ENCODE peak calls at places on chromosomes 16 and 17, in ten cellular contexts. Z is IMR-90, K is adrenal gland, O is esophagus muscularis mucosa, N is esophagus squamous epithelium, S is A549, J is HCT116, I is tibial nerve, M is GM12878, Q is testis. H is an unnamed sample.

GRCh38 chr16:23365602-23366240 is 63.6 kb downstream of the SCNN1B start:
- DNase-seq in Z (no peak), K (no peak), O (no peak), N (no peak), S (no peak), J (no peak), I (no peak), M (peak), Q (no peak), H (no peak)

GRCh38 chr16:55044366-55044975 is 113.8 kb downstream of the IRX5 start:
- DNase-seq in Z (no peak), K (no peak), O (peak), N (no peak), S (no peak), J (no peak), I (no peak), M (no peak), Q (no peak), H (no peak)

GRCh38 chr16:11325404-11326083 is 19.7 kb upstream of the RMI2 start:
- DNase-seq in Z (no peak), K (no peak), O (no peak), N (no peak), S (no peak), J (no peak), I (no peak), M (peak), Q (no peak), H (no peak)

GRCh38 chr16:3980311-3981111 is 100.0 kb upstream of the CREBBP start:
- DNase-seq in Z (peak), K (no peak), O (no peak), N (no peak), S (no peak), J (no peak), I (no peak), M (no peak), Q (peak), H (no peak)

GRCh38 chr17:38440614-38441397 is 12.5 kb downstream of the ARHGAP23 start:
- DNase-seq in Z (no peak), K (no peak), O (no peak), N (no peak), S (no peak), J (no peak), I (no peak), M (no peak), Q (no peak), H (no peak)

GRCh38 chr16:71348262-71349085 is 10.0 kb upstream of the CALB2 start:
- DNase-seq in Z (no peak), K (no peak), O (no peak), N (no peak), S (no peak), J (no peak), I (no peak), M (no peak), Q (no peak), H (no peak)

GRCh38 chr17:9355841-9356240 is 219.8 kb downstream of the STX8 start:
- DNase-seq in Z (no peak), K (no peak), O (no peak), N (no peak), S (no peak), J (no peak), I (no peak), M (no peak), Q (no peak), H (no peak)

GRCh38 chr16:17434006-17434405 is 36.8 kb downstream of the XYLT1 start:
- DNase-seq in Z (no peak), K (no peak), O (no peak), N (no peak), S (no peak), J (no peak), I (no peak), M (no peak), Q (no peak), H (no peak)

GRCh38 chr16:72298947-72299346 is 127.0 kb upstream of the PMFBP1 start:
- DNase-seq in Z (no peak), K (no peak), O (no peak), N (no peak), S (no peak), J (no peak), I (no peak), M (no peak), Q (no peak), H (no peak)

GRCh38 chr17:36944488-36945040 is 4.2 kb upstream of the AATF start:
- DNase-seq in Z (no peak), K (no peak), O (no peak), N (no peak), S (no peak), J (no peak), I (no peak), M (no peak), Q (no peak), H (no peak)

GRCh38 chr17:70872194-70872593 is 702.9 kb downstream of the KCNJ2 start:
- DNase-seq in Z (no peak), K (no peak), O (no peak), N (no peak), S (no peak), J (no peak), I (no peak), M (no peak), Q (no peak), H (no peak)

GRCh38 chr16:86050111-86050510 is 151.1 kb downstream of the IRF8 start:
- DNase-seq in Z (no peak), K (no peak), O (no peak), N (no peak), S (no peak), J (no peak), I (no peak), M (no peak), Q (no peak), H (peak)

GRCh38 chr16:1776672-1776955 is 3.7 kb upstream of the MRPS34 start:
- DNase-seq in Z (no peak), K (no peak), O (no peak), N (no peak), S (no peak), J (no peak), I (no peak), M (no peak), Q (no peak), H (no peak)
- H3K27ac ChIP-seq in Z (no peak), K (no peak), O (no peak), N (no peak), S (no peak), J (no peak), I (no peak), M (no peak), Q (no peak), H (no peak)

GRCh38 chr17:75876190-75876937 is 2.0 kb downstream of the TRIM47 start:
- DNase-seq in Z (no peak), K (peak), O (no peak), N (no peak), S (peak), J (peak), I (no peak), M (no peak), Q (no peak), H (peak)
- TF ChIP-seq POLR2A in Z (no peak), K (no peak), O (peak), N (peak), S (peak), J (peak), I (no peak), M (peak), Q (no peak), H (no peak)

DNA sequence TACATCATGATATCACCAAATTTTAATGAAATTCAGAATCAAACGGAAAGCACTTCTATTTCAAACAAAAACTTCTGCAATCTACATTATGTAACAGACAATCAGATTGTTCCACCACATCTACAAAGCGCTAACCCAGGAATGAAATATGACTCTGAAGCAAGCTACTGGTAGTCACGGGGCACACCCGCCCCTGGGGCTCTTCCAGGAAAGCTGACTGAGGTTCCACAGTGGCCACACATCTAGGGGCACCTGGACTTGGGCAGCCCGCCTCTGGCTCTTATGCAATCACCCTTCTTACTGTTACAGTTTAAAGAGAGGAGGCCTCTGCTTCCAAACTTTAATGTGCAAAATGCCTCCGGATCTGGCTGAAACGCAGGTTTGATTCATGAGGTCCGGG is 27.5 kb downstream of the ZCCHC14 start:
- DNase-seq in Z (peak), K (peak), O (peak), N (peak), S (no peak), J (no peak), I (peak), M (no peak), Q (peak), H (no peak)
- H3K4me3 ChIP-seq in Z (no peak), K (no peak), O (peak), N (no peak), S (no peak), J (no peak), I (peak), M (no peak), Q (no peak), H (no peak)

DNA sequence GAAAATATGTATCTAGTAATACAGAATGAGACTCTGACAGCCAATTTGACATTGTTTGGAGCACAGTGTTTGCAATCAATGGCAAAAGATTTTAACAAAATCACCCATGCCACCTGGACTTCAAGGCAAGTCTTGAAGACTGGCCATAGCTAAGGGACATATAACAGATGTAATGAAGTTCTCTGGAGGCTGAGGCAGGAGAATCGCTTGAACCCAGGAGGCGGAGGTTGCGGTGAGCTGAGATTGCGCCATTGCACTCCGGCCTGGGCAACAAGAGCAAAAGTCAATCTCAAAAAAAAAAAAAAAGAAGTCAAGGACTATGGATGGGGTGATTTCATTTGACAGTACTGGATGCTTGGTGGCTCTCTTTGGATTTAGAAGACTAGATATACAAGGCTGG is 5.6 kb upstream of the BPTF start:
- DNase-seq in Z (no peak), K (no peak), O (peak), N (no peak), S (no peak), J (no peak), I (no peak), M (no peak), Q (no peak), H (no peak)
- H3K27ac ChIP-seq in Z (no peak), K (no peak), O (no peak), N (no peak), S (no peak), J (no peak), I (no peak), M (no peak), Q (no peak), H (no peak)

DNA sequence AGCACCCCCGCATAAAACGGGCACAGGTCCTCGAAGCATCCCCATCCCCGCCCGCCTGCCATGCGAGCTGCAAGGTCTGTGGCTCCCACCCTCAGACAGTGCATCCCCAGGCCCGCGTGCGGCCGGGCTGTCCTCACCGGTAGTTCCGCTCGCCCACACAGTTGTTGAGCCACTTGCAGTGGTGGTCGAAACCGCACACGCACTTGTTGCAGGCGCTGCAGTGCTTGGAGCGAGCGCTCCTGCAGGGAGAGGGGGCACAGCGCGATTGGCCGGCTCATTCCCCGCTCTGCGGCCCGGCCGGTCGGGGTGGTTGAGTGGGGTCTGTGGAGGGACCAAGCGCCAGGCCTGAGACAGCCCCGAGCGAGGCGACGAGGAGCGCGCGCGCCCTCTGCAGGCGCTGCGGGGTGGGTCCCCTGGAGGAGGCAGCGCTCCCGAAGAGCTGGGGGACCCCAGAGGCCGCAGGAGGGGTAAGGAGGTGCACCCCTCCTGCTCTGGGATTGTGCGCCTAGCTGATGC is 6.0 kb upstream of the TPPP3 start:
- DNase-seq in Z (no peak), K (no peak), O (no peak), N (no peak), S (peak), J (no peak), I (no peak), M (no peak), Q (peak), H (peak)
- TF ChIP-seq POLR2A in Z (no peak), K (no peak), O (no peak), N (no peak), S (no peak), J (no peak), I (no peak), M (no peak), Q (no peak), H (no peak)

DNA sequence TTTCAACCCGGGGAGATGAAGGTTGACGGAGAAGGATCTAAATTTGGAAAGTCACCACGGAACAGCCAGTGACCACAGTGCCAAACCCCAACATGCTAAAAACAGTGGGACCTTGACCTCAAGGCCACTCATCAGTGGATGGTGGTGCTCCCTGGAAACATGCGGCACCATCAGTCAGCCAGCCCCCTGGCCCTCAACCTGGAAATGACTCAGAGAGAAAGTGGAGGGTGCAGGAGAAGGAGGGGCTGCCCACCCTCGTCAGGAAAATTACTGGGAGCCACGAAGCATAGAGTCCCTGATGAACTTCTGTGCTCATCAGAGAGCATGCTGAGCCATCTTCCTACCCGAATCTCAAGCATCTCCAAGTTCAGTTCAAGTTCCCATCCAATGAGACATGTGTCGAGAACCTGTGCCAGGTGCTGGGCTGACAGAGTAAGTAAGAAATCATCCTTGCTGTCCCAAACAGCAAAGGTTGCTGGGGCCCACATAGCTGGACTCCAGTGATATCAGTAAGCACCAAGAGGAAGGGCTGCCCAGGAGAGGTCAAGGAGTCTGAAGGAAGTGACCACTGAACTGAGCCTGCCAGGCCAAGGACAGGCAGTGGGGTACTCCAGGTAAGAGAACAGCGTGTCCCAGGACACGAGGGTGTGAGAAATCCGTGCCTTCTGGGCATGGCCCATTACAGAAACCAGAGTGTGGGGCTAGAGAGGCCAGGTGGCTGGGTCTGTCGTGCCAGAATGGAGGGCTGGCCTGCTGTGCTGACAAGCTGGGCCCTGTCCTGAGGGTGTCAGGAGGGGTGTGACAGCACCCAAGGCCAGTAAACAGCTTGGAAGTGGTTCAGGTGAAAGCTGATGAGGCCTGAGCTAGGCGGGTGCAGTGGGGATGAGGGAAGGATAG is 5.2 kb downstream of the PECAM1 start:
- DNase-seq in Z (peak), K (peak), O (no peak), N (no peak), S (peak), J (peak), I (peak), M (peak), Q (peak), H (peak)
- H3K4me3 ChIP-seq in Z (no peak), K (no peak), O (peak), N (no peak), S (no peak), J (peak), I (no peak), M (no peak), Q (no peak), H (no peak)

H was measured in spleen.